ENCODE peak calls at places on chromosomes 2 and 18, in five cellular contexts. One of them, this sample, is unnamed.

GRCh38 chr2:204967199-204967995 is 422.1 kb downstream of the PARD3B start:
- DNase-seq in kidney epithelial cell: no peak
- DNase-seq in AG09309: no peak
- DNase-seq in NB4: no peak
- DNase-seq in right lobe of liver: no peak
- DNase-seq in this sample: no peak

GRCh38 chr2:37768491-37768925 is 97.1 kb upstream of the CDC42EP3 start:
- DNase-seq in kidney epithelial cell: peak; percentile 71
- DNase-seq in AG09309: peak; percentile 93
- DNase-seq in NB4: peak; percentile 32
- DNase-seq in right lobe of liver: no peak
- DNase-seq in this sample: peak; percentile 85

GRCh38 chr2:240329116-240329665 is 106.3 kb upstream of the GPC1 start:
- DNase-seq in kidney epithelial cell: no peak
- DNase-seq in AG09309: no peak
- DNase-seq in NB4: no peak
- DNase-seq in right lobe of liver: no peak
- DNase-seq in this sample: no peak

GRCh38 chr2:8659735-8660492 is 21.9 kb upstream of the ID2 start:
- DNase-seq in kidney epithelial cell: no peak
- DNase-seq in AG09309: no peak
- DNase-seq in NB4: no peak
- DNase-seq in right lobe of liver: peak; percentile 85
- DNase-seq in this sample: no peak

GRCh38 chr2:37349376-37349775 is 4.9 kb downstream of the QPCT start:
- DNase-seq in kidney epithelial cell: no peak
- DNase-seq in AG09309: no peak
- DNase-seq in NB4: peak; percentile 53
- DNase-seq in right lobe of liver: no peak
- DNase-seq in this sample: no peak

GRCh38 chr2:206158563-206159345 is 490 bp downstream of the NDUFS1 start:
- DNase-seq in kidney epithelial cell: no peak
- DNase-seq in AG09309: no peak
- DNase-seq in NB4: peak; percentile 52
- DNase-seq in right lobe of liver: no peak
- DNase-seq in this sample: no peak

GRCh38 chr2:111100087-111100764 is 20.5 kb upstream of the BCL2L11 start:
- DNase-seq in kidney epithelial cell: no peak
- DNase-seq in AG09309: no peak
- DNase-seq in NB4: no peak
- DNase-seq in right lobe of liver: no peak
- DNase-seq in this sample: no peak

GRCh38 chr2:180519276-180519675 is 461.1 kb upstream of the UBE2E3 start:
- DNase-seq in kidney epithelial cell: no peak
- DNase-seq in AG09309: no peak
- DNase-seq in NB4: no peak
- DNase-seq in right lobe of liver: no peak
- DNase-seq in this sample: no peak

GRCh38 chr2:29983308-29983707 is 61.9 kb upstream of the ALK start:
- DNase-seq in kidney epithelial cell: no peak
- DNase-seq in AG09309: no peak
- DNase-seq in NB4: no peak
- DNase-seq in right lobe of liver: no peak
- DNase-seq in this sample: no peak

GRCh38 chr18:8942909-8943545 is 159.5 kb upstream of the NDUFV2 start:
- DNase-seq in kidney epithelial cell: no peak
- DNase-seq in AG09309: no peak
- DNase-seq in NB4: no peak
- DNase-seq in right lobe of liver: no peak
- DNase-seq in this sample: no peak

GRCh38 chr2:128496700-128497099 is 178.0 kb upstream of the HS6ST1 start:
- DNase-seq in kidney epithelial cell: no peak
- DNase-seq in AG09309: no peak
- DNase-seq in NB4: no peak
- DNase-seq in right lobe of liver: no peak
- DNase-seq in this sample: no peak
- TF ChIP-seq CTCF in kidney epithelial cell: no peak
- TF ChIP-seq CTCF in AG09309: no peak
- TF ChIP-seq CTCF in NB4: no peak
- TF ChIP-seq CTCF in right lobe of liver: no peak
- TF ChIP-seq CTCF in this sample: no peak

GRCh38 chr18:31206787-31207381 is 44.2 kb upstream of the DSC1 start:
- DNase-seq in kidney epithelial cell: peak; percentile 86
- DNase-seq in AG09309: no peak
- DNase-seq in NB4: peak; percentile 97
- DNase-seq in right lobe of liver: no peak
- DNase-seq in this sample: no peak
- H3K4me3 ChIP-seq in kidney epithelial cell: no peak overlapping the region
- H3K4me3 ChIP-seq in AG09309: no peak overlapping the region
- H3K4me3 ChIP-seq in NB4: peak overlapping the region; percentile 86
- H3K4me3 ChIP-seq in right lobe of liver: no peak overlapping the region
- H3K4me3 ChIP-seq in this sample: no peak overlapping the region

GRCh38 chr2:239298126-239298804 is 102.6 kb downstream of the HDAC4 start:
- DNase-seq in kidney epithelial cell: no peak
- DNase-seq in AG09309: no peak
- DNase-seq in NB4: peak; percentile 90
- DNase-seq in right lobe of liver: peak; percentile 40
- DNase-seq in this sample: no peak

GRCh38 chr2:239294571-239295054 is 106.2 kb downstream of the HDAC4 start:
- DNase-seq in kidney epithelial cell: no peak
- DNase-seq in AG09309: no peak
- DNase-seq in NB4: no peak
- DNase-seq in right lobe of liver: peak; percentile 35
- DNase-seq in this sample: no peak

GRCh38 chr2:239295377-239296019 is 105.3 kb downstream of the HDAC4 start:
- DNase-seq in kidney epithelial cell: no peak
- DNase-seq in AG09309: no peak
- DNase-seq in NB4: no peak
- DNase-seq in right lobe of liver: no peak
- DNase-seq in this sample: no peak

GRCh38 chr2:239297142-239298125 is 103.4 kb downstream of the HDAC4 start:
- DNase-seq in kidney epithelial cell: no peak
- DNase-seq in AG09309: no peak
- DNase-seq in NB4: no peak
- DNase-seq in right lobe of liver: peak; percentile 55
- DNase-seq in this sample: no peak

DNA sequence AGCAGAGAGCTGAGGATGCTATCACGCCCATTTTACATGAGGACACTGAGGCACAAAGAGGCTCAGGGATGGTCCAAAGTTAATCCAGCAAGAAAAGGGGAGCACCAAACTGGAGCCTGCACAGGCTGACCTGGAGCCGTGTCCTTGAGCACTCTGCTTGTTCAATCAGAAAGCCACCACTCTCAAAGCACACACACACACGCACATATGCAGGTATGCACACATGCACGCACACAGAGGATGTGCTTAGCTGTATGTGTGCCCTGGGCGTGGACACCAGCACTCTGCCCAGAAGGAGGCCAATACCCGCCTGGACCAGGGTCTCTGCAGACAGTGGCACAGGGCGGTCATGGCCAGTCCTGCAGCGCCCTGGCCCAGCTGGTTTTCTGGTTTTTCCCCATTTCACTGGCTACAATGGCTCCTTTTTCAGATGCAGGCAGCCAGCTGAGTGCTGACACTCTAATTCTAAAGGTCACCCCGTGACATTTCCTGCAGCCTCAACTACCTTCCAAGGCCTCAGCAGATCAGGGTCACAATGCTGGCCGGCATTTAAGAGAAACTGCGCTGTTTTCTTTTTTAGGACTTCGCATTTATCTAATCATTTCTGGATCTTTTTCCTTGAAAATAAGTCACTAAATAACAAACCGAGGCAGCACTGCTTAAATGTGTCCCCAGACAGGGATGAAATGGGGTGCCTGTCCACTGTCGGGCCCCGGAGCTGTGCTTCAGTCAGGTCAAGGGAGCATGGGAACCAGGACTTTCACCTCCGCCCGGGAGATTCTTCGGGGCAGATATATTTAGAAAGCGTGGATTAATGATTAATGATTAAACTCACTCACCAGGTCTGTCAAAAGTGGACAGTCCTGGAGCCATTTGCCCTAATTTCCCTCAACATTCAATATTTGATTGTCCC is 104.5 kb downstream of the HDAC4 start:
- DNase-seq in kidney epithelial cell: no peak
- DNase-seq in AG09309: no peak
- DNase-seq in NB4: no peak
- DNase-seq in right lobe of liver: peak; percentile 85
- DNase-seq in this sample: no peak
- TF ChIP-seq CTCF in kidney epithelial cell: no peak
- TF ChIP-seq CTCF in AG09309: no peak
- TF ChIP-seq CTCF in NB4: no peak
- TF ChIP-seq CTCF in right lobe of liver: no peak
- TF ChIP-seq CTCF in this sample: no peak

DNA sequence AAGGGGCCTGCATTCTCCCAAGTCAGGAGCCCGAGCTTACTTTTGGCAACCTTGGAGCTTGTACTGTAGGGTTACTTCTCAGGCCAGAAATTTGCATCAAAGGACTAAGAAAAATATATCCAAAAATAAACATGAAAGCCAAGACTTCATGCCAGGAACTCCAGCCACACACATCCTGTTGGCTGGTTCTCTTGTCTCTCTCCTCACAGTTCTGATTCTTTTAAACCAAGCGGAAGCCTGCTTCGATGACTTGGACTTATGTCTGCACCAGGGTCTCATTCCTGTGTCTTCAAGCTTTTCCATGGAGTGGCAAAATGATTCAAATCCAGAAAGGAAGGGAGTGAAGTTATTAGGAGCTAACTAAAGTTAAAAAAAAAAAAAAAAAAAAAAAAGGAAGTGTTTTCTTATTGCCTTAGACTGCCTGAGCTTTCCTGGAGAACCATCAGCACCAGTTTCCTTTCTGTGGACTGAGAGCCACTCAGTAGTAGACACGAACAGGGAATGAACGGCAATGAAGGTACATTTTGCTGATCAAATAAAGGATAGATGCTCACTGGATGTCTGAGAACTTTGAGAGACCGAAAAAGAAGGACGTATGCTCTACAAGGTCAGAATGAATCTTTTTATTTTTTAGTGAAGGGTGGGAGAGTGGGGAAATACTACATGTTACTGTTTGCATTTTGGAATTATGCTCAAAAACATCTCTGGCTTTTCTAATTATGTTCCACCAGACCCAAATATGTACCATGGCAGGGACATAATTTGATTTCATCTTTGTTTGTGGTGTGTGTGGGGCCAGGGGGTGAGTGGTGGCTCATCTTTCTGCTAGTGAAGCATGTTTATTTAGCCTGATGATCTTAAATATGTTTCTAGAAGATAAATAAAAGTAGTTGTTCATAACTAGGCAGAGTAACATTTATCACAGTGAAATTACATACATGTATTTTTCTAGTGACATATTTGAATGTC is 86.0 kb downstream of the RAPGEF4 start:
- DNase-seq in kidney epithelial cell: no peak
- DNase-seq in AG09309: no peak
- DNase-seq in NB4: no peak
- DNase-seq in right lobe of liver: no peak
- DNase-seq in this sample: peak; percentile 49
- H3K4me3 ChIP-seq in kidney epithelial cell: no peak overlapping the region
- H3K4me3 ChIP-seq in AG09309: no peak overlapping the region
- H3K4me3 ChIP-seq in NB4: no peak overlapping the region
- H3K4me3 ChIP-seq in right lobe of liver: no peak overlapping the region
- H3K4me3 ChIP-seq in this sample: no peak overlapping the region